ENCODE peak calls at places on chromosomes 13 and 19, in four cellular contexts. B, D, C and O are unnamed samples.

GRCh38 chr13:112510002-112510780 is 77.8 kb downstream of the TUBGCP3 start:
- DNase-seq in C (peak), D (peak), B (peak), O (peak)

GRCh38 chr13:99585609-99586008 is 84.3 kb downstream of the TM9SF2 start:
- DNase-seq in C (no peak), B (no peak), D (no peak), O (no peak)

GRCh38 chr19:34332027-34332786 is 32.8 kb upstream of the GPI start:
- DNase-seq in D (no peak), C (no peak), B (no peak), O (no peak)

GRCh38 chr13:41418027-41418426 is 39.3 kb upstream of the RGCC start:
- DNase-seq in D (no peak), C (no peak), B (no peak), O (no peak)

GRCh38 chr13:64130600-64130999 is 2715.0 kb upstream of the PCDH20 start:
- DNase-seq in C (no peak), D (no peak), B (no peak), O (no peak)

GRCh38 chr19:11160119-11160768 is 4.7 kb upstream of the SPC24 start:
- DNase-seq in B (no peak), D (no peak), C (no peak), O (peak)

GRCh38 chr19:48363500-48363809 is 285 bp downstream of the TMEM143 start:
- DNase-seq in C (no peak), D (no peak), B (no peak), O (no peak)

GRCh38 chr13:95865080-95865597 is 188.1 kb downstream of the UGGT2 start:
- DNase-seq in D (no peak), C (no peak), B (no peak), O (no peak)

GRCh38 chr19:17214531-17215124 is 529 bp upstream of the USE1 start:
- DNase-seq in B (peak), C (no peak), D (no peak), O (no peak)

GRCh38 chr13:97851269-97851668 is 102.2 kb upstream of the IPO5 start:
- DNase-seq in D (no peak), B (no peak), C (no peak), O (no peak)

DNA sequence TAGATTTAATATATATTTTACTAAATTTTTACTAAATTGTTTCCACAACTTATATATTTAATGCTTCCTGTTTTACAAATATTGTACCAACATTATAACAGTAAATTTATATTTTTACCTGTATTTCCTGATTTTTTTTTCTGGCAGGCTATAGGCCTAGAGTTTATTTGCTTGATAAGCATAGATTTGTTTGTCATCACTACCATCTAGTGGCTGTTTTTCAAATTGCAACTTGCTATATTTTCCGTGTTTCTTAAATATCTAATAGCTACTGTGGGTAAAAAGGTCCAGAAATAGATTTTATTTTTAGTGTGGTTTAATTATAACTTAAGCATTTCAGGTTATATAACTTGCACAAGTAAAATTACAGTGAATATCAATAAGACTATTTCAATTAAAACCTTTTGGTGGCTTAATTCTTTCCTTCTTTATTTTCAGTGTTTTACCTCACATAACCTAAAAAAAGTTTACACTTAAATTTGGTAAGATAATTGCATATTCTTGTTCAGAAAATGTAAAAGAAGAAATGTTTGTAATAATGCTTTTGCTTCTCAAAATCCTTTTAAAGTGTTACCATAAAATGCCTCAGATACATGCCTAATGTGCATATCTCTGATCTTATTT is 60.6 kb downstream of the NDFIP2 start:
- DNase-seq in C (peak), B (no peak), D (peak), O (peak)
- TF ChIP-seq FOSL1 in C (no peak), B (no peak), D (no peak), O (no peak)

DNA sequence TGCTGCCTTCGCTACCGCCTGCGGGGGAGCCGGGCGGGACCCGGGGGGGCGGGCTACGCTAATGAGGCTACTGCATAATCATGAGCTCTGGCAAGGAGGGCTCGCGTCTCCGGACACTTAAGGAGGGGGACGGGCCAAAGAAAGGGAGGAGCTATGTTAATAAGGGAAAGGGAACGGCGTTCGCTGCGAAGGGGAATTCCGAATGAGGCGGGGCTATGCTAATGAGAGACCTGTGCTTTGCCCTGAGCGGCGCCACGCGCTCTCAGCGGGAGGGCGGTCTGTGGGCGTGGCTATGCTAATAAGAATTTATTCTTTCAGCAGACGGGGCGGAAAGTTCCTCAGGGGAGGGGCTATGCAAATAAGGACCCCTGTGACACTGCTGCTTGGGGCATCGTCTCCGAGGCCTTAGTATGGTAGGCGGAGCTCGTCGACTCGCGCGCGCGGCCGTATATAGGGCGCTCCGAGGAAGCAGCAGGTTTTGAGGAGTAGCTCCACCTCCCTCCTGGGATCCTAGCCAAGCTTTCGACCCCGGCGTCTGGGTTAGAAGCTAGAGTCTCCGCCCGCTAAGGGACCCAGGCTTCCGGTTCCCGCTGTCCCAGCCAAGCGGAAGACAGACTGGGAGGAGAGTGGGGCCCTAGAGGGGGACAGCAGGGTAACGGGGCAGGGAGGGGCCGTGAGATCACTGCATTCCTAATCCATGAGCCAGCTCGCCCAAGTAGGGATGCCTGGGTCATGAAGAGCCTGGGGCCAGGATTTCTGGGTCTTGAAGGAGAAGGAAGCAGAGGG is at the start of gene RRAS:
- DNase-seq in D (peak), B (peak), C (peak), O (peak)
- TF ChIP-seq POLR2A in D (peak), B (peak), C (peak), O (peak)

DNA sequence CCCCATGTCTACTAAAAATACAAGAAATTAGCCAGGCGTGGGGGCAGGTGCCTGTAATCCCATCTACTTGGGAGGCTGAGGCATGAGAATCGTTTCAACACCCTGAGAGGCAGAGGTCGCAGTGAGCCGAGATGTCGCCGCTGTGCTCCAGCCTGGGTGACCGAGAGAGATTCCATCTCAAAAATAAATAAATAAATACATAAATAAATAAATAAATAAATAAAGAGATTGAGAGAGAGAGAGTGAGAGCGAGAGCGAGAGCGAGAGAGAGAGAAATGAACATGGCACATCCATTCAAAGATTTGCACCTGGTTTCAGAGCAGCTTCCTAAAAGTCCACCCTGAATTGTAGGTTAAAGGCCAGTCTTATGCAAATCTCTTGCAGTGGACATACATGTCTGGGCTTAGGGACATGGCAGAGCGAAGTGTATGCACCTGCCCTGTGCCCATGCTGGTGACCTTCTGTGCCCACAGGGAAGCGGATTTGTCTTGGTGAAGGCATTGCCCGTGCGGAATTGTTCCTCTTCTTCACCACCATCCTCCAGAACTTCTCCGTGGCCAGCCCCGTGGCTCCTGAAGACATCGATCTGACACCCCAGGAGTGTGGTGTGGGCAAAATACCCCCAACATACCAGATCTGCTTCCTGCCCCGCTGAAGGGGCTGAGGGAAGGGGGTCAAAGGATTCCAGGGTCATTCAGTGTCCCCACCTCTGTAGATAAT is 42.3 kb upstream of the CYP2B6 start:
- DNase-seq in B (no peak), C (no peak), D (no peak), O (no peak)
- TF ChIP-seq FOSL1 in B (no peak), C (no peak), D (no peak), O (no peak)

GRCh38 chr19:8515317-8515716 is 1.4 kb upstream of the ZNF414 start:
- DNase-seq in C (no peak), D (no peak), B (no peak), O (peak)

GRCh38 chr19:8511573-8512101 is 2.3 kb downstream of the ZNF414 start:
- DNase-seq in D (peak), C (no peak), B (peak), O (no peak)

GRCh38 chr19:8512991-8513686 is 828 bp downstream of the ZNF414 start:
- DNase-seq in C (no peak), B (no peak), D (no peak), O (no peak)

GRCh38 chr19:8512115-8512967 is 1.6 kb downstream of the ZNF414 start:
- DNase-seq in D (peak), C (peak), B (peak), O (peak)

DNA sequence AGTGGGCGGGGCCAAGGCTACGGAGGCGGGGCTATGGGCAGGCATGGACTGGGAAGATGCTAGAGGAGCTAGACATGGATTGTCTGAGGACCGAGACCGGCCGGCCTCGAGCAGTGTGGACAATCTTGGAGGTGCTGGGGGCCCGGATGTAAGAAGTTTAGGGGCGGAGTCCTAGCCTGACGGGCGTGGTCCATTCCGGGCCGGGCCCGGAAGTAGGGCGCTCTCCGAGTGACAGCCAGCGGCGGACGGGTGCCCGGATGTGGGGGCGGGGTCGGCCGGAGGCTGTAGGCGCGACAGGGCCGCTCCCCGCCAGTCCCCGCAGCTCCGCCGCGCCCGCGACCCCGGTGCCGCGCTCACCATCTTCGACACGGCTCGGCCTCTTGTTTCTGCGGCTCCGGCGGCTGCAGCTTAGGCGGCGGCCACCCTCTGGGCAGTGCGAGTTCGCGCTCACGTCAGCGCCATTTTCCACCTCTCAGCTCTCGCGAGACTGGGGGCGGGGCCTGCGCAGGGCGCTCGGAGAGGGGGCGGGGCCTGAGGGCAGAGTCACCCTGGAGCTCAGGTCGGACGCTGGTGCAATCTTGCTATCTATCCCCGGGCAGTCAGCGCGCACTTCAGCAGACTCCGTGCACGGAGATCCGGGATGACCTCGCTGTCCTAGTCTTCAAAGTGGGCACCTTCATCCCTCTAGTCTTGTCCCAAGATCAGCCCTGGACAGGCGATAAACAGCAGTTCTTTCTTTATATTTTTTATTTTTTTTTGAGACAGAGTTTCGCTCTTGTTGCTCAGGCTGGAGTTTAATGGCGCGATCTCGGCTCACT is at the start of gene ZNF414:
- DNase-seq in D (peak), C (peak), B (peak), O (peak)
- TF ChIP-seq POLR2A in D (peak), C (peak), B (peak), O (peak)